ENCODE peak calls at places on chromosomes 4 and X, in four cellular contexts. K is HepG2, O is endothelial cell of umbilical vein, Y is OCI-LY7. J is an unnamed sample.

GRCh38 chr4:115537387-115537786 is 424.0 kb upstream of the NDST4 start:
- DNase-seq in K (no peak), O (no peak), Y (peak), J (no peak)

GRCh38 chrX:39753296-39753996 is 344.3 kb downstream of the BCOR start:
- DNase-seq in K (no peak), O (peak), Y (no peak), J (no peak)

GRCh38 chrX:153400146-153401132 is 711 bp downstream of the PNMA6E start:
- DNase-seq in K (peak), O (peak), Y (peak), J (peak)

GRCh38 chr4:38523524-38524448 is 140.2 kb upstream of the KLF3 start:
- DNase-seq in K (no peak), O (no peak), Y (no peak), J (peak)

GRCh38 chr4:39635023-39635422 is 3.6 kb downstream of the SMIM14 start:
- DNase-seq in K (no peak), O (no peak), Y (no peak), J (no peak)

GRCh38 chrX:75603833-75604232 is 81.0 kb upstream of the ZDHHC15 start:
- DNase-seq in K (peak), O (peak), Y (peak), J (no peak)

GRCh38 chr4:184039963-184040383 is 134.9 kb downstream of the STOX2 start:
- DNase-seq in K (no peak), O (no peak), Y (no peak), J (peak)

GRCh38 chr4:1026115-1026514 is 14.7 kb downstream of the FGFRL1 start:
- DNase-seq in K (no peak), O (no peak), Y (peak), J (no peak)

GRCh38 chr4:124111922-124112321 is 600.6 kb downstream of the ANKRD50 start:
- DNase-seq in K (peak), O (peak), Y (peak), J (no peak)

GRCh38 chrX:120000490-120001246 is 57.1 kb upstream of the NKAP start:
- DNase-seq in K (no peak), O (no peak), Y (no peak), J (no peak)

GRCh38 chr4:82688091-82688815 is 110.3 kb downstream of the SCD5 start:
- DNase-seq in K (no peak), O (no peak), Y (no peak), J (no peak)

GRCh38 chr4:82691431-82691830 is 107.2 kb downstream of the SCD5 start:
- DNase-seq in K (no peak), O (peak), Y (no peak), J (peak)

GRCh38 chr4:82681759-82682158 is 116.8 kb downstream of the SCD5 start:
- DNase-seq in K (no peak), O (no peak), Y (no peak), J (no peak)

GRCh38 chr4:82692101-82692780 is 106.4 kb downstream of the SCD5 start:
- DNase-seq in K (no peak), O (no peak), Y (no peak), J (no peak)

GRCh38 chr4:82687531-82687930 is 111.1 kb downstream of the SCD5 start:
- DNase-seq in K (no peak), O (no peak), Y (no peak), J (no peak)
- H3K4me2 ChIP-seq in K (no peak), O (no peak), Y (no peak), J (no peak)

DNA sequence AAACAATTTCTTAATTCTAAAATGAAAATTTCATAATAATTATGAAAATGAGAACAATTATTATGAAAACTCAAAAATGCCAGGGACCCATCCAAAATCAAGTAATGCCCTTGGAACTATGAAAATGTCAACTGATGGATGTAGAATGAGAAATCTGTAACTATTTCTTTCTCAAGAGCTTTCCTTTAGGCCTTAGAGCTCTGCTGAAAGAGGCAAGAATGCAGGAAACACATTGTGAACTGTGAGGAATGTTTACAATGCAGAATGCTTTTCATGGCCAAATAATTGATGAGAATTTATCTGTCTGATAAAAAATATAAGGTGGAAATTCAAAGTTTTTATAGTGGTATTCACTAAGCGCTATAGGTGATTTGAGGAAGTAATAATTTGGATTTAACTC is 207.1 kb upstream of the PCDH18 start:
- DNase-seq in K (no peak), O (no peak), Y (no peak), J (no peak)
- H3K4me3 ChIP-seq in K (no peak), O (no peak), Y (no peak), J (no peak)

GRCh38 chr4:36024901-36025610 is 219.3 kb downstream of the ARAP2 start:
- DNase-seq in K (no peak), O (no peak), Y (no peak), J (no peak)
- H3K4me2 ChIP-seq in K (no peak), O (no peak), Y (no peak), J (no peak)

DNA sequence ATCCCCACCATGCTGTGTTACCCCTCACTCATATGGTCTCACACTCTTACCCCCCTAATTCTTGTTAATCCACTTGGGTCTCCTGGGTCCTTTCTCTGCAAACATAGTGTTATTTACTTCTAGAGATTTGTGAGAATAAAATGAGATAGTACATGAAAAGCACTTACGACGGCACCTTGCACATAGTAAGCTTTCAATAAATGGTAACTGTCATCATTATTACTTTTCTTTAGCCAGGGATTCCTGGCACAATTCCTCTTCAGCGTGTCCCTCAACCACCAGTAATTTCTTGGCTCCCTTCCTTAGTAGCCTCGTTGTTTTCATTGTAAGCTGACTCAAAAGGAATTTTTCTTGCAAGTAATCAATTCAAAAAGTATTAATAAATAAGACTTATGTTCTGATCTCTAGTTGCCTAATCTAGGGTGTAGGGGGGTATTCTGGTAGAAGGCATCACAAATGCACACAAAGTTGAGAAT is 30.1 kb upstream of the RBMX start:
- DNase-seq in K (no peak), O (no peak), Y (no peak), J (peak)
- H3K4me3 ChIP-seq in K (no peak), O (peak), Y (peak), J (peak)

GRCh38 chr4:145564540-145564939 is 54.6 kb upstream of the MMAA start:
- DNase-seq in K (no peak), O (peak), Y (no peak), J (no peak)
- H3K4me2 ChIP-seq in K (no peak), O (no peak), Y (no peak), J (no peak)

GRCh38 chrX:71285929-71286328 is 2.5 kb downstream of the NONO start:
- DNase-seq in K (no peak), O (no peak), Y (no peak), J (no peak)
- H3K4me3 ChIP-seq in K (peak), O (peak), Y (peak), J (peak)

GRCh38 chr4:182715548-182715947 is 201.6 kb downstream of the DCTD start:
- DNase-seq in K (no peak), O (no peak), Y (no peak), J (no peak)

GRCh38 chr4:182717788-182718583 is 199.2 kb downstream of the DCTD start:
- DNase-seq in K (no peak), O (no peak), Y (no peak), J (no peak)

GRCh38 chr4:182711211-182711610 is 206.0 kb downstream of the DCTD start:
- DNase-seq in K (no peak), O (no peak), Y (no peak), J (no peak)

GRCh38 chr4:182716207-182716606 is 201.0 kb downstream of the DCTD start:
- DNase-seq in K (no peak), O (no peak), Y (no peak), J (no peak)
- H3K4me2 ChIP-seq in K (no peak), O (no peak), Y (no peak), J (no peak)

GRCh38 chr4:108139089-108139488 is 29.6 kb downstream of the LEF1 start:
- DNase-seq in K (no peak), O (no peak), Y (no peak), J (no peak)

GRCh38 chr4:108140328-108140727 is 28.4 kb downstream of the LEF1 start:
- DNase-seq in K (no peak), O (no peak), Y (no peak), J (no peak)

GRCh38 chr4:108141213-108142045 is 27.3 kb downstream of the LEF1 start:
- DNase-seq in K (no peak), O (no peak), Y (no peak), J (no peak)

GRCh38 chr4:108130955-108131354 is 37.8 kb downstream of the LEF1 start:
- DNase-seq in K (no peak), O (no peak), Y (no peak), J (no peak)

GRCh38 chr4:108135549-108136209 is 33.1 kb downstream of the LEF1 start:
- DNase-seq in K (no peak), O (no peak), Y (no peak), J (no peak)
- H3K4me3 ChIP-seq in K (no peak), O (no peak), Y (no peak), J (no peak)

GRCh38 chr4:81737865-81738559 is 266.3 kb upstream of the RASGEF1B start:
- DNase-seq in K (peak), O (no peak), Y (no peak), J (no peak)
- H3K4me2 ChIP-seq in K (no peak), O (no peak), Y (no peak), J (no peak)

GRCh38 chr4:94528792-94529451 is 77.2 kb downstream of the PDLIM5 start:
- DNase-seq in K (no peak), O (no peak), Y (no peak), J (no peak)
- H3K4me3 ChIP-seq in K (no peak), O (no peak), Y (no peak), J (no peak)

J was measured in osteoblast.